ENCODE peak calls at places on chromosomes 5 and 9, in nine cellular contexts. One of them, this sample, is unnamed.

GRCh38 chr9:12775963-12776774 is 1.3 kb downstream of the LURAP1L start:
- DNase-seq in HCT116: peak; percentile 57
- DNase-seq in astrocyte: peak; percentile 84
- DNase-seq in adrenal gland: peak; percentile 86
- DNase-seq in fibroblast of lung: peak; percentile 89
- DNase-seq in HepG2: peak; percentile 88
- DNase-seq in mesenchymal stem cell: peak; percentile 93
- DNase-seq in lung: peak; percentile 84
- DNase-seq in tibial nerve: peak; percentile 62
- DNase-seq in this sample: no peak

GRCh38 chr5:94192658-94193391 is 425.6 kb downstream of the KIAA0825 start:
- DNase-seq in HCT116: no peak
- DNase-seq in astrocyte: no peak
- DNase-seq in adrenal gland: no peak
- DNase-seq in fibroblast of lung: no peak
- DNase-seq in HepG2: no peak
- DNase-seq in mesenchymal stem cell: no peak
- DNase-seq in lung: no peak
- DNase-seq in tibial nerve: no peak
- DNase-seq in this sample: no peak

GRCh38 chr9:16825971-16826370 is 44.5 kb downstream of the BNC2 start:
- DNase-seq in HCT116: no peak
- DNase-seq in astrocyte: peak; percentile 88
- DNase-seq in adrenal gland: no peak
- DNase-seq in fibroblast of lung: peak; percentile 91
- DNase-seq in HepG2: no peak
- DNase-seq in mesenchymal stem cell: peak; percentile 94
- DNase-seq in lung: no peak
- DNase-seq in tibial nerve: no peak
- DNase-seq in this sample: no peak

GRCh38 chr5:120413706-120414105 is 50.4 kb upstream of the PRR16 start:
- DNase-seq in HCT116: no peak
- DNase-seq in astrocyte: peak; percentile 96
- DNase-seq in adrenal gland: no peak
- DNase-seq in fibroblast of lung: peak; percentile 95
- DNase-seq in HepG2: no peak
- DNase-seq in mesenchymal stem cell: no peak
- DNase-seq in lung: no peak
- DNase-seq in tibial nerve: no peak
- DNase-seq in this sample: no peak

GRCh38 chr5:6902597-6902996 is 189.4 kb downstream of the TENT4A start:
- DNase-seq in HCT116: no peak
- DNase-seq in astrocyte: no peak
- DNase-seq in adrenal gland: no peak
- DNase-seq in fibroblast of lung: no peak
- DNase-seq in HepG2: no peak
- DNase-seq in mesenchymal stem cell: no peak
- DNase-seq in lung: no peak
- DNase-seq in tibial nerve: no peak
- DNase-seq in this sample: no peak

GRCh38 chr5:139823757-139824355 is 28.2 kb downstream of the PSD2 start:
- DNase-seq in HCT116: no peak
- DNase-seq in astrocyte: no peak
- DNase-seq in adrenal gland: no peak
- DNase-seq in fibroblast of lung: no peak
- DNase-seq in HepG2: no peak
- DNase-seq in mesenchymal stem cell: no peak
- DNase-seq in lung: no peak
- DNase-seq in tibial nerve: no peak
- DNase-seq in this sample: no peak

GRCh38 chr5:172858990-172859811 is 25.1 kb downstream of the ERGIC1 start:
- DNase-seq in HCT116: no peak
- DNase-seq in astrocyte: peak; percentile 78
- DNase-seq in adrenal gland: no peak
- DNase-seq in fibroblast of lung: peak; percentile 85
- DNase-seq in HepG2: peak; percentile 96
- DNase-seq in mesenchymal stem cell: peak; percentile 87
- DNase-seq in lung: peak; percentile 66
- DNase-seq in tibial nerve: peak; percentile 65
- DNase-seq in this sample: no peak

GRCh38 chr9:85505612-85506011 is 236.1 kb downstream of the AGTPBP1 start:
- DNase-seq in HCT116: no peak
- DNase-seq in astrocyte: no peak
- DNase-seq in adrenal gland: no peak
- DNase-seq in fibroblast of lung: no peak
- DNase-seq in HepG2: no peak
- DNase-seq in mesenchymal stem cell: no peak
- DNase-seq in lung: no peak
- DNase-seq in tibial nerve: no peak
- DNase-seq in this sample: no peak

GRCh38 chr5:65186646-65187227 is 295.0 kb downstream of the ADAMTS6 start:
- DNase-seq in HCT116: no peak
- DNase-seq in astrocyte: peak; percentile 71
- DNase-seq in adrenal gland: no peak
- DNase-seq in fibroblast of lung: peak; percentile 79
- DNase-seq in HepG2: no peak
- DNase-seq in mesenchymal stem cell: no peak
- DNase-seq in lung: no peak
- DNase-seq in tibial nerve: no peak
- DNase-seq in this sample: no peak

GRCh38 chr5:149504649-149505048 is 46.6 kb downstream of the CSNK1A1 start:
- DNase-seq in HCT116: no peak
- DNase-seq in astrocyte: no peak
- DNase-seq in adrenal gland: no peak
- DNase-seq in fibroblast of lung: no peak
- DNase-seq in HepG2: no peak
- DNase-seq in mesenchymal stem cell: no peak
- DNase-seq in lung: no peak
- DNase-seq in tibial nerve: no peak
- DNase-seq in this sample: no peak

GRCh38 chr5:149503006-149503405 is 48.2 kb downstream of the CSNK1A1 start:
- DNase-seq in HCT116: no peak
- DNase-seq in astrocyte: no peak
- DNase-seq in adrenal gland: no peak
- DNase-seq in fibroblast of lung: no peak
- DNase-seq in HepG2: no peak
- DNase-seq in mesenchymal stem cell: no peak
- DNase-seq in lung: no peak
- DNase-seq in tibial nerve: no peak
- DNase-seq in this sample: no peak

GRCh38 chr5:149497357-149497756 is 53.9 kb downstream of the CSNK1A1 start:
- DNase-seq in HCT116: no peak
- DNase-seq in astrocyte: peak; percentile 95
- DNase-seq in adrenal gland: no peak
- DNase-seq in fibroblast of lung: peak; percentile 97
- DNase-seq in HepG2: no peak
- DNase-seq in mesenchymal stem cell: peak; percentile 90
- DNase-seq in lung: no peak
- DNase-seq in tibial nerve: no peak
- DNase-seq in this sample: no peak

GRCh38 chr5:149498724-149499336 is 52.4 kb downstream of the CSNK1A1 start:
- DNase-seq in HCT116: no peak
- DNase-seq in astrocyte: no peak
- DNase-seq in adrenal gland: no peak
- DNase-seq in fibroblast of lung: no peak
- DNase-seq in HepG2: no peak
- DNase-seq in mesenchymal stem cell: no peak
- DNase-seq in lung: no peak
- DNase-seq in tibial nerve: no peak
- DNase-seq in this sample: no peak

DNA sequence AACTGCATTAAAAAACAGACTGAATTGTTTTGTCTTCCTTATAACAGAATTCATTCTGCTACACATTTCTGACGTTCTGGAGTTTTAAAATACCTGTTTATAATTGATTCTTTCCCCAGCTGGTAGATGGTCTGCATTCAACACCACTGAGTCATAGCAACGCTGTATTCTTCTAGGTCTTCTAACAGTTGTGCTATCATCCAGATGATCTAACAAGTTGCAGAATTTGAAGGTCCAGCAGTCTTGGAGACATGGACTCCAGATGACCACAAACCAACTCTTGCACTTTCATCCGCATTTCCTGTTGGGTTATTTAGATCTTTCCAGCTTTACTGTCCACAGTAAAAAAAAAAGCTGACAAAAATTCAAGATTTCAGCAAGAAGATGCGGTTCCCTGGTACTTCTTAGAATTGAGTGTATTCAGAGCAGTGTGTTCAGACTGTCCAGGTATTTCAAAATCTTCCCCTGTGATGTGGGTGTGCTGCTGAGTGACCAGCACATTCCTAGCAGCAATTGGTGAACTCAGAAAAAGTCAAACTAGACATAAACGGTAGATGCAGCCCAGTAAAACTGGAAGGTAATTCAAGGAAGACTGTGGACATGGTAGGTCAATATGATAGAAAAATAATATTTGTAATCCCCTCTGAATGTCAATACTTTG is 50.2 kb downstream of the CSNK1A1 start:
- DNase-seq in HCT116: no peak
- DNase-seq in astrocyte: peak; percentile 95
- DNase-seq in adrenal gland: no peak
- DNase-seq in fibroblast of lung: peak; percentile 96
- DNase-seq in HepG2: no peak
- DNase-seq in mesenchymal stem cell: peak; percentile 96
- DNase-seq in lung: no peak
- DNase-seq in tibial nerve: no peak
- DNase-seq in this sample: no peak
- H3K27ac ChIP-seq in HCT116: no peak overlapping the region
- H3K27ac ChIP-seq in astrocyte: peak overlapping the region; percentile 61
- H3K27ac ChIP-seq in adrenal gland: no peak overlapping the region
- H3K27ac ChIP-seq in fibroblast of lung: peak overlapping the region; percentile 35
- H3K27ac ChIP-seq in HepG2: no peak overlapping the region
- H3K27ac ChIP-seq in mesenchymal stem cell: peak overlapping the region; percentile 59
- H3K27ac ChIP-seq in lung: no peak overlapping the region
- H3K27ac ChIP-seq in tibial nerve: no peak overlapping the region
- H3K27ac ChIP-seq in this sample: no peak overlapping the region

DNA sequence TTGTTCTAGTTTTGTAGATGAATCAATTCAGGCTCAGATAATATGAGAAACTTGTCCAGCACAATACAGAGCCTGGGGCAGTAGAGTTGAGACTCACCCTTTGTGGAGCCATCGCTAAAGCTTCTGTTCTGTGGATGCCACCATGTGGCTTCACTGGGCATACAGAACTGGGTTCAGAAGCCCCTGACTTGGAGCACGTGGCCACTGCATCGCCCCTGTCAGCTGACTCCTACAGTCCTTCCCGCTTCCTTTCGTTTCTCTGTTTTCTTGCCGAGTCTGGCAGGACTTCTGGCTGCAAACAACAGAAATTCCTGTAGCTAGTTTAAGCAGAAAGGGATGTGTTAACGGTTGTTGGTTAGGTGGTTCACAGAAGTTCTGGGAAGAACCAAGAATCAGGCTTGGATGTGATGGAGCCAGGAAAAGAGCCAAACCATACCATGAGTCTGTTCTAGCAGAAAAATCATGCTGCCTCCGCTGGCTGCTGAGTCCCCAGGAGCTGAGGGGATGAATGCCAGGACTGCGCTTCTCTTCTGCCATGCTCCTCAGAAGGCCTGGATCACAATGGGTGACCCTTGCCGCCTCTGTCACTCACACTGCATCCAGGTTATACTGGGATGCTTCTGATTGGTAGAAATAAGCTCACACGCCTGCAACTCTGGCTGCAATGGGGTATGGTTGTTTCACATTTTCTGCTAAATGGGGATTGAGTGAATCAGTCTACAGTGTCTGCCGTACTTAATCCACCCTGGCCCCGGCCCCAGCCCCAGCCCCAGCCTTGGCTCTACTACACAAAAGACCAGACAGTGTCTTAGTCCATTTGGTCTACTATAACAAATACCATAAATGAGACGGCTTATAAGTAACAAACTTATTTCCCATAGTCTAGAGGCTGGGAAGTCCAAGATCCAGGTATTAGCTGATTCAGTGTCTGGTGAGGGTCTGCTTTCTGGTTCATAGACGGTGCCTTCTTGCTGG is 262.5 kb downstream of the GOLPH3 start:
- DNase-seq in HCT116: no peak
- DNase-seq in astrocyte: peak; percentile 83
- DNase-seq in adrenal gland: no peak
- DNase-seq in fibroblast of lung: peak; percentile 84
- DNase-seq in HepG2: no peak
- DNase-seq in mesenchymal stem cell: no peak
- DNase-seq in lung: no peak
- DNase-seq in tibial nerve: no peak
- DNase-seq in this sample: no peak
- H3K27ac ChIP-seq in HCT116: no peak overlapping the region
- H3K27ac ChIP-seq in astrocyte: no peak overlapping the region
- H3K27ac ChIP-seq in adrenal gland: no peak overlapping the region
- H3K27ac ChIP-seq in fibroblast of lung: no peak overlapping the region
- H3K27ac ChIP-seq in HepG2: no peak overlapping the region
- H3K27ac ChIP-seq in mesenchymal stem cell: no peak overlapping the region
- H3K27ac ChIP-seq in lung: no peak overlapping the region
- H3K27ac ChIP-seq in tibial nerve: peak overlapping the region; percentile 73
- H3K27ac ChIP-seq in this sample: no peak overlapping the region

DNA sequence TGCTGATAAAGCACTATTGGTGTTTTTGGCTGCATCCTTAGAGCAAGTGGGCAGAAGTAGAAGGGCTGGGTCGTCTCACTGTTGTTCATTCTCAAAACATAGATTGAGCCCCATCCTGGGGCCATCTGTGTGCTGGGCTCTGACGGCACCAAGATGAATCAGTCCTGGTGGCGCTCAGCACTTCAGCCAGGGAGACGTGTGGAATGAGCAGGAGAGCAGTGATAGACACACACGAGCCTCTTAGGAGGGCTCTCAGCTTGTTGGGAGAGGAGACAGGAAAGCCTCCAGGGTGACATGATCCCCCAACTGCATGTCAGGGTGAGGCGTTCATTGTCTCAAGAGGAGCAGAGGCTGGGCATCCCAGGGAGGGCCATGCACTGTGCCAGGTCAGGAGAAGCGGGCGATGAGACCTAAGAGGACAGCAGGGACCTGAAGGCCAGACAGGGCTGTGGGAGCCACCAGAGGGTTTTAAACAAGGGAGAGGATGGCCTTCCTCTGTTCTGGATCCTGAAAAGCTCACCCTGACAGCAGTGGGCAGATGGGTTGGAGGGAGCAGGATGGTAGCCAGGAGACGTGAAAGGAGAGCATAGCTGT is 115.8 kb downstream of the DAB2IP start:
- DNase-seq in HCT116: no peak
- DNase-seq in astrocyte: peak; percentile 30
- DNase-seq in adrenal gland: no peak
- DNase-seq in fibroblast of lung: peak; percentile 48
- DNase-seq in HepG2: no peak
- DNase-seq in mesenchymal stem cell: peak; percentile 11
- DNase-seq in lung: no peak
- DNase-seq in tibial nerve: no peak
- DNase-seq in this sample: no peak
- H3K27ac ChIP-seq in HCT116: no peak overlapping the region
- H3K27ac ChIP-seq in astrocyte: no peak overlapping the region
- H3K27ac ChIP-seq in adrenal gland: no peak overlapping the region
- H3K27ac ChIP-seq in fibroblast of lung: no peak overlapping the region
- H3K27ac ChIP-seq in HepG2: no peak overlapping the region
- H3K27ac ChIP-seq in mesenchymal stem cell: no peak overlapping the region
- H3K27ac ChIP-seq in lung: no peak overlapping the region
- H3K27ac ChIP-seq in tibial nerve: peak overlapping the region; percentile 85
- H3K27ac ChIP-seq in this sample: no peak overlapping the region

DNA sequence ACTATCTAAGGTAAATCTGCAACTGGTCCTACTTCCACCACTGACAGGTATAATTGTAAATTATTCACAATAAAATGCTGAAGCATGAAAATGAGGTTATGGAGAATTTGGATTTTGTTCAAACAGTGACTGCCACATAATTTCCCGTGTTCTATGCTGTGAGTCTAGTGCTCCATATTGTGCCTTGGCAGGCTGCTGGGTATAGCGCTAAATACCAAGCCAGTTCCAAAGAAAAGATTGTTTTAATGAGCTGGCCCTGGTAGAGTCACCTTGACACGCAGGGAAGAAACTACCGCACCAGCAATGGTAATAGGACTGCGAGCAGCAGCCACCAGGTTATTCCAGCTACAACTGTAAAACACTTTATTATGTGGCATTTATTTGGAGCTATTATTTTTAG is 30.4 kb downstream of the PSMB7 start:
- DNase-seq in HCT116: no peak
- DNase-seq in astrocyte: no peak
- DNase-seq in adrenal gland: no peak
- DNase-seq in fibroblast of lung: no peak
- DNase-seq in HepG2: no peak
- DNase-seq in mesenchymal stem cell: no peak
- DNase-seq in lung: no peak
- DNase-seq in tibial nerve: no peak
- DNase-seq in this sample: no peak
- H3K27ac ChIP-seq in HCT116: no peak overlapping the region
- H3K27ac ChIP-seq in astrocyte: no peak overlapping the region
- H3K27ac ChIP-seq in adrenal gland: no peak overlapping the region
- H3K27ac ChIP-seq in fibroblast of lung: no peak overlapping the region
- H3K27ac ChIP-seq in HepG2: peak overlapping the region; percentile 97
- H3K27ac ChIP-seq in mesenchymal stem cell: no peak overlapping the region
- H3K27ac ChIP-seq in lung: no peak overlapping the region
- H3K27ac ChIP-seq in tibial nerve: no peak overlapping the region
- H3K27ac ChIP-seq in this sample: no peak overlapping the region

This sample was measured in GM12878.